ENCODE peak calls at places on chromosomes 3 and 15, in nine cellular contexts. A is uterus, V is transverse colon, E is suprapubic skin, D is adrenal gland, M is K562, T is sigmoid colon, Q is breast epithelium, U is HepG2. S is an unnamed sample. For H3K36me3, the result is how much of the 10 kb centered on the place peaks cover.

GRCh38 chr3:160400048-160400630 is 689 bp downstream of the SMC4 start:
- DNase-seq in A (peak), V (peak), E (peak), D (peak), M (peak), T (peak), Q (no peak), U (peak), S (peak)

GRCh38 chr3:186128158-186128557 is 19.3 kb upstream of the ETV5 start:
- DNase-seq in A (no peak), V (no peak), E (no peak), D (no peak), M (no peak), T (no peak), Q (no peak), U (no peak), S (no peak)

GRCh38 chr3:167650459-167650858 is 3.3 kb downstream of the WDR49 start:
- DNase-seq in A (no peak), V (no peak), E (no peak), D (no peak), M (no peak), T (no peak), Q (no peak), U (no peak), S (no peak)

GRCh38 chr15:91940466-91941381 is 87.2 kb downstream of the SLCO3A1 start:
- DNase-seq in A (no peak), V (no peak), E (no peak), D (no peak), M (no peak), T (no peak), Q (no peak), U (no peak), S (no peak)

GRCh38 chr15:40844543-40844981 is 714 bp downstream of the SPINT1 start:
- DNase-seq in A (no peak), V (peak), E (no peak), D (no peak), M (no peak), T (no peak), Q (peak), U (no peak), S (peak)

GRCh38 chr3:53137835-53138446 is 7.7 kb upstream of the RFT1 start:
- DNase-seq in A (no peak), V (no peak), E (no peak), D (no peak), M (no peak), T (no peak), Q (no peak), U (no peak), S (no peak)

GRCh38 chr15:92050220-92050898 is 196.9 kb downstream of the SLCO3A1 start:
- DNase-seq in A (no peak), V (no peak), E (no peak), D (no peak), M (no peak), T (no peak), Q (no peak), U (no peak), S (no peak)

GRCh38 chr3:99909714-99910508 is 92.2 kb downstream of the CMSS1 start:
- DNase-seq in A (no peak), V (no peak), E (no peak), D (no peak), M (no peak), T (no peak), Q (no peak), U (peak), S (no peak)

GRCh38 chr3:45041666-45042065 is 15.6 kb downstream of the CLEC3B start:
- DNase-seq in A (no peak), V (no peak), E (no peak), D (no peak), M (no peak), T (no peak), Q (no peak), U (no peak), S (no peak)

GRCh38 chr3:105836533-105836932 is 32.3 kb downstream of the CBLB start:
- DNase-seq in A (no peak), V (no peak), E (no peak), D (no peak), M (no peak), T (no peak), Q (no peak), U (peak), S (no peak)

GRCh38 chr3:105094588-105094987 is 272.1 kb upstream of the ALCAM start:
- DNase-seq in A (no peak), V (no peak), E (no peak), D (no peak), M (no peak), T (no peak), Q (no peak), U (no peak), S (no peak)

GRCh38 chr15:44501768-44502366 is 35.1 kb upstream of the EIF3J start:
- DNase-seq in A (no peak), V (no peak), E (no peak), D (no peak), M (peak), T (no peak), Q (no peak), U (peak), S (no peak)

GRCh38 chr3:154364849-154365248 is 40.6 kb upstream of the DHX36 start:
- DNase-seq in A (no peak), V (no peak), E (no peak), D (no peak), M (no peak), T (no peak), Q (no peak), U (no peak), S (no peak)

GRCh38 chr3:9806137-9806536 is 3.9 kb upstream of the TTLL3 start:
- DNase-seq in A (no peak), V (no peak), E (no peak), D (no peak), M (no peak), T (no peak), Q (no peak), U (no peak), S (no peak)
- TF ChIP-seq POLR2A in A (no peak), V (no peak), E (no peak), D (no peak), M (no peak), T (no peak), Q (no peak), U (no peak), S (no peak)

DNA sequence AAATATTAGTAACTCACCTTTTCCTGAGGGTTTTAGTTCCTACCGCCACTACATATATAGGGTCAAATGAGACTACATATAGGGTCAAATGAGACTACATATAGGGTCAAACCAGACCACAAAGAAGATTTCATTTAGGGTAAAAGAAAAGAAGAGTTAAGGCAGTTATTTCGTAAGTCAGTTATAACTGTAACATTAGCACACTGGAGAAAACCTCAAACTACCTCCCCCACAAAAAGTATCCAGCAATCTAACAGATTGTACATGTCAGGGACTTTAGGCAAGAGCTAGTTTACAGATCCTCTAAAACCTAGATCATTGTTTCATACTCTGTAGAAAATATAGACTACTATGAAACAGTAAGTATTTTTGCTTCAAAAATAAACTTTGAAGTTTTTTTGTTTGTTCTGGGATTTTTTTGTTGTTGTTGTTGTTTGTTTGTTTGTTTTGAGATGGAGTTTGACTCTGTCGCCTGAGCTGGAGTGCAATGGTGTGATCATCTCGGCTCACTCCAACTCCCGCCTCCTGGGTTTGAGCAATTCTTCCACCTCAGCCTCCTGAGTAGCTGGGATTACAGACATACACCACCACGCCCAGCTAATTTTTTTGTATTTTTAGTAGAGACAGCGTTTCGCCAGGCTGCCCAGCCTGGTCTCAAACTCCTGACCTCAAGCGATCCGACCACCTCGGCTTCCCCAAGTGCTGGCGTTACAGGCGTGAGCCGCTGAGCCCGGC is 92.4 kb upstream of the CGNL1 start:
- DNase-seq in A (peak), V (no peak), E (no peak), D (no peak), M (no peak), T (no peak), Q (no peak), U (no peak), S (no peak)
- H3K4me3 ChIP-seq in A (no peak), V (no peak), E (no peak), D (no peak), M (no peak), T (no peak), Q (no peak), U (no peak), S (no peak)

GRCh38 chr15:72507402-72507801 is 33.3 kb downstream of the ARIH1 start:
- DNase-seq in A (no peak), V (no peak), E (no peak), D (no peak), M (no peak), T (no peak), Q (no peak), U (no peak), S (no peak)
- H3K36me3 ChIP-seq in A (under half), V (under half), E (under half), D (under half), M (under half), T (under half), Q (under half), U (under half), S (under half)

GRCh38 chr3:58051196-58051595 is 43.0 kb downstream of the FLNB start:
- DNase-seq in A (no peak), V (no peak), E (no peak), D (peak), M (no peak), T (peak), Q (peak), U (no peak), S (no peak)

GRCh38 chr3:58055309-58055708 is 47.1 kb downstream of the FLNB start:
- DNase-seq in A (no peak), V (no peak), E (no peak), D (no peak), M (no peak), T (no peak), Q (no peak), U (no peak), S (no peak)

GRCh38 chr3:58049143-58049785 is 41.0 kb downstream of the FLNB start:
- DNase-seq in A (peak), V (no peak), E (peak), D (peak), M (peak), T (peak), Q (peak), U (peak), S (no peak)

GRCh38 chr3:58054652-58055051 is 46.4 kb downstream of the FLNB start:
- DNase-seq in A (no peak), V (no peak), E (no peak), D (no peak), M (no peak), T (no peak), Q (no peak), U (no peak), S (no peak)

GRCh38 chr3:58052373-58053273 is 44.4 kb downstream of the FLNB start:
- DNase-seq in A (peak), V (peak), E (peak), D (peak), M (peak), T (peak), Q (peak), U (peak), S (peak)
- TF ChIP-seq POLR2A in A (no peak), V (no peak), E (no peak), D (no peak), M (no peak), T (no peak), Q (no peak), U (no peak), S (no peak)

GRCh38 chr3:19885468-19885867 is 48.5 kb downstream of the EFHB start:
- DNase-seq in A (no peak), V (no peak), E (no peak), D (peak), M (peak), T (no peak), Q (no peak), U (peak), S (no peak)

GRCh38 chr3:19886404-19886803 is 47.6 kb downstream of the EFHB start:
- DNase-seq in A (no peak), V (no peak), E (no peak), D (peak), M (no peak), T (no peak), Q (no peak), U (peak), S (no peak)

GRCh38 chr3:19881852-19882251 is 52.2 kb downstream of the EFHB start:
- DNase-seq in A (no peak), V (no peak), E (no peak), D (no peak), M (no peak), T (no peak), Q (no peak), U (no peak), S (no peak)

GRCh38 chr3:19881036-19881435 is 53.0 kb downstream of the EFHB start:
- DNase-seq in A (no peak), V (no peak), E (no peak), D (no peak), M (no peak), T (no peak), Q (no peak), U (no peak), S (no peak)
- H3K4me3 ChIP-seq in A (no peak), V (no peak), E (no peak), D (no peak), M (no peak), T (no peak), Q (no peak), U (no peak), S (no peak)

GRCh38 chr15:25784141-25784540 is 79.0 kb downstream of the ATP10A start:
- DNase-seq in A (no peak), V (no peak), E (peak), D (no peak), M (no peak), T (peak), Q (no peak), U (no peak), S (no peak)

GRCh38 chr15:25785643-25786029 is 77.5 kb downstream of the ATP10A start:
- DNase-seq in A (no peak), V (no peak), E (no peak), D (no peak), M (no peak), T (peak), Q (no peak), U (no peak), S (no peak)

GRCh38 chr15:25786040-25786439 is 77.1 kb downstream of the ATP10A start:
- DNase-seq in A (no peak), V (no peak), E (no peak), D (no peak), M (no peak), T (peak), Q (no peak), U (no peak), S (no peak)

GRCh38 chr15:25783607-25784131 is 79.5 kb downstream of the ATP10A start:
- DNase-seq in A (no peak), V (no peak), E (peak), D (no peak), M (peak), T (peak), Q (no peak), U (no peak), S (peak)

DNA sequence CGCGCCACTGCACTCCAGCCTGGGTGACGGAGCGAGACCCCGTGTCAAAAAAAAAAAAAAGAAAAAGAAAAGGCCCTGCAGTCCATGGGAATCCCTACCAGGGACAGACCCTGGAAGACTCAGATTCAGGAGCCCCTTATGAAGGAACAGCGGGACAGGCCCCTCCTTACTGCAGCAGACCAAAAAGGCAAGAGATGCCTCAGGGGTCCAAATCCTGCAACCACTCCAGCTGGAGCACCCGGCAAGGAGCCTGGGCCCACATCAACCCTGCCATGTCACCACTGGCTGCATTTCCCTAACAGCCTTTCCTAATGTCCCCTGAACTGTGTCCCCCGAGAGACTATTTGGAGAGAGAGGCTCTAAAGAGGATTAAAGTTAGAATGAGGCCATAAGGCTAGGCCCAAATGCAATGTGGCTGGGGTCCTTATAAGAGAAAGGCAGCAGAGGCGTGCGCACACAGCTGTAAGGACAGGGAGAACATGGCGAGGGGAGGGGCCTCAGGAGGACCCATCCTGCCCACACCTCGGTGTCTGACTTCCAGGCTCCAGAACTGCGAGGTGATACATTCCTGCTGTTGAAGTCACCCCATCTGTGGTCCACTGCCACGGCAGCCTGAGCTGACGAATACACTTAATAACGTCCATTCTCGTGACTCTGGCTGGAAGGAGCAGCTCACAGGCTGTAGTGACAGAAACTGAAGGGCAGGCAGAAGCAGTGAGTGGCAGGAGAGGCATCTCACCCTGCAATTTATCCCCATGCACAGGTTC is 78.1 kb downstream of the ATP10A start:
- DNase-seq in A (no peak), V (no peak), E (peak), D (no peak), M (no peak), T (peak), Q (no peak), U (no peak), S (no peak)
- H3K36me3 ChIP-seq in A (under half), V (under half), E (under half), D (under half), M (under half), T (under half), Q (under half), U (under half), S (under half)

DNA sequence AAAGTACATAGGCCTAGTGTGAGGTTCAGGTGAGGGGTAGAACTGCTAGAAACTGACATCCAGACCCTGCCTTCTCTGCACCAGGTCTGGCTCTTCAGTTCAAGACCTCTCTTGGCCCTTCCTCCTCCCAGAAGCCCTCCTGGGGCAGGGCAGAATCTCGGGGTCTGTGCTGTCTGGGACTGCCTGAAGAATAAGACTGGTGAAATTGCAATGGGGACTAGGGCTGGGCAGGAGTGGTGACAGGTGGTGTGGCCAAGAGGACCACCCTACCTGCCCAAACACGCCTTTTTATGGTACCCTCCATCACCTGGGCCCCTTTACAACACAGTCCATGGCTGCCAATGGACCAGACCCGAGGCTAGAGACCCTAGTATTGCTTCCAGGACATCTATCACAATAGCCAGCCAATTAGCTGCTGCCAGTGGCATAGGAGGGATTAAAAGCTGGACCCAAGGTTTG is 1.5 kb upstream of the NCKIPSD start:
- DNase-seq in A (no peak), V (no peak), E (no peak), D (no peak), M (no peak), T (no peak), Q (no peak), U (no peak), S (no peak)
- TF ChIP-seq POLR2A in A (no peak), V (no peak), E (no peak), D (no peak), M (peak), T (no peak), Q (no peak), U (no peak), S (no peak)

S was measured in testis.